ENCODE peak calls at places on chromosomes 4 and X, in eight cellular contexts. H, X, E, C, G, B, R and T are unnamed samples.

GRCh38 chr4:141131738-141132688 is 1.3 kb downstream of the RNF150 start:
- DNase-seq in H (peak; percentile 31), R (no peak), B (no peak), G (no peak), E (no peak), C (no peak), X (peak; percentile 44), T (peak; percentile 3)

GRCh38 chrX:111010151-111010550 is 85.8 kb upstream of the PAK3 start:
- DNase-seq in H (no peak), X (no peak), E (no peak), G (no peak), B (no peak), C (no peak), R (no peak), T (no peak)

GRCh38 chr4:114599231-114600065 is 841 bp downstream of the UGT8 start:
- DNase-seq in C (no peak), E (no peak), X (peak; percentile 12), B (peak; percentile 51), H (peak; percentile 49), R (peak; percentile 15), G (no peak), T (peak; percentile 6)

GRCh38 chrX:31178064-31178768 is 106.4 kb upstream of the FTHL17 start:
- DNase-seq in C (no peak), R (no peak), X (no peak), H (no peak), B (peak; percentile 28), E (no peak), G (no peak), T (no peak)

GRCh38 chrX:77892887-77893286 is 2.3 kb downstream of the MAGT1 start:
- DNase-seq in R (no peak), H (no peak), E (no peak), B (no peak), C (no peak), X (no peak), G (no peak), T (no peak)

GRCh38 chrX:152943826-152944225 is 46.0 kb downstream of the ZNF185 start:
- DNase-seq in C (no peak), G (no peak), R (no peak), B (no peak), X (no peak), E (no peak), H (no peak), T (no peak)

GRCh38 chr4:106323119-106323518 is 6.8 kb downstream of the AIMP1 start:
- DNase-seq in H (no peak), C (no peak), G (no peak), B (no peak), X (no peak), E (no peak), R (no peak), T (no peak)

GRCh38 chrX:7120578-7121219 is 26.8 kb upstream of the STS start:
- DNase-seq in C (peak; percentile 69), E (no peak), X (peak; percentile 20), B (no peak), R (no peak), G (peak; percentile 89), H (peak; percentile 23), T (peak; percentile 4)

GRCh38 chrX:39309721-39310152 is 508.5 kb downstream of the MID1IP1 start:
- DNase-seq in E (no peak), H (peak; percentile 31), R (no peak), X (peak; percentile 68), B (no peak), G (no peak), C (no peak), T (peak; percentile 9)

GRCh38 chr4:183635737-183636136 is 23.2 kb downstream of the RWDD4 start:
- DNase-seq in E (no peak), R (no peak), B (no peak), X (no peak), C (no peak), G (no peak), H (no peak), T (no peak)

GRCh38 chrX:130196453-130196852 is 24.7 kb downstream of the RAB33A start:
- DNase-seq in G (no peak), E (no peak), X (peak; percentile 5), C (no peak), R (no peak), B (no peak), H (no peak), T (no peak)

GRCh38 chrX:147741776-147742175 is 169.9 kb upstream of the FMR1 start:
- DNase-seq in R (no peak), E (no peak), G (no peak), X (no peak), H (no peak), B (no peak), C (no peak), T (no peak)

GRCh38 chrX:119118780-119119395 is 8.7 kb downstream of the KIAA1210 start:
- DNase-seq in E (peak; percentile 33), X (peak; percentile 24), H (peak; percentile 53), G (peak; percentile 74), B (peak; percentile 47), C (peak; percentile 17), R (peak; percentile 27), T (peak; percentile 8)

GRCh38 chr4:184898793-184899192 is 73.0 kb upstream of the ACSL1 start:
- DNase-seq in H (no peak), R (no peak), X (no peak), B (no peak), E (no peak), G (peak; percentile 15), C (no peak), T (peak; percentile 41)

GRCh38 chr4:184899261-184900134 is 73.7 kb upstream of the ACSL1 start:
- DNase-seq in G (peak; percentile 54), B (no peak), H (no peak), R (no peak), C (no peak), E (peak; percentile 66), X (peak; percentile 2), T (peak; percentile 73)

GRCh38 chr4:184896868-184897715 is 71.3 kb upstream of the ACSL1 start:
- DNase-seq in H (no peak), R (no peak), G (no peak), E (peak; percentile 47), B (no peak), C (peak; percentile 46), X (no peak), T (no peak)

GRCh38 chr4:184900184-184900583 is 74.4 kb upstream of the ACSL1 start:
- DNase-seq in E (peak; percentile 45), R (no peak), X (no peak), C (no peak), B (no peak), H (no peak), G (no peak), T (no peak)

GRCh38 chr4:184897807-184898388 is 72.1 kb upstream of the ACSL1 start:
- DNase-seq in H (no peak), E (no peak), B (no peak), G (no peak), C (no peak), R (no peak), X (no peak), T (no peak)
- H3K27ac ChIP-seq in H (no peak overlapping the region), E (no peak overlapping the region), B (no peak overlapping the region), G (no peak overlapping the region), C (no peak overlapping the region), R (no peak overlapping the region), X (no peak overlapping the region), T (no peak overlapping the region)

DNA sequence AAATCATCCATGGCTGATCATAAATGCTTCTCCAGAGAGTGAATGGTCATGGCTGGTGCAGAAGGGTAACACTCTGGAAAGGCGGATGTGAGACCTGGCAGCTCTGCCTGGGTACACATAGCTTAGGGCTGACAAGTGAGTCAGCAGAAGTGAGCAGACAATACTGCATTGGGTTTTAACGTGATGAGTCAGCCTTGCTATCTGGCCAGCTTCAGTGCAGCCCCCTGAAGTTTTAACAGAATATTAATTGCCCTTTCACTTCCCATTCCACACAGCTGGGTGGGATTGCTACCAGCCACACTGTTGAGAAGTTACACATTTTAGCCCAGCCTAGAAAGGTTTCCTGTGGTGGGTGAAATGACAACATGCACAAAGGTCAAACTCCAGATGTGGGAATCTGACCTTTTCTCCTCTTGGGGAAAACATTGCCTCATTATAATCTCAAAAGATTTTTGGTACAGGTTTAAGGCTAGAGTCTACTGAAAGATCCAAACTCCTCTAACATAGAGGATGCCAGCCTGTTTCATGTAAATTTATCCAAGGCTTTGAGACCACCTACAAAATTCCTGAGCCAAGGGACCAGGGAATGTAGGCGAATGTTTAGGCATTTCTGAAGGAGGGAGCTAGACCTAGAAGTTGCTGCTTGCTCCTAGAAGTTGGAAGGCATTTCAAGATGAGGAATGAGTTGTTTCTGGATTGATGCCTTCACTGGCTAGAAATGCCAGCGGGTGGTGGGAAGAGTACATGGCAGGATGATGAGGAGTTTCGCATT is 230.3 kb upstream of the PGRMC2 start:
- DNase-seq in E (peak; percentile 36), H (peak; percentile 69), B (no peak), R (peak; percentile 56), X (peak; percentile 99), C (peak; percentile 68), G (peak; percentile 87), T (peak; percentile 83)
- H2AFZ ChIP-seq in E (no peak overlapping the region), H (peak overlapping the region; percentile 5), B (no peak overlapping the region), R (peak overlapping the region; percentile 24), X (no peak overlapping the region), C (no peak overlapping the region), G (peak overlapping the region; percentile 29), T (peak overlapping the region; percentile 66)

GRCh38 chr4:87865960-87866598 is 33.3 kb downstream of the MEPE start:
- DNase-seq in C (peak; percentile 98), G (peak; percentile 13), H (peak; percentile 32), R (no peak), X (peak; percentile 72), E (no peak), B (no peak), T (no peak)
- H3K27ac ChIP-seq in C (peak overlapping the region; percentile 90), G (no peak overlapping the region), H (peak overlapping the region; percentile 82), R (no peak overlapping the region), X (no peak overlapping the region), E (peak overlapping the region; percentile 89), B (no peak overlapping the region), T (no peak overlapping the region)

GRCh38 chr4:116930329-116930728 is 155.0 kb downstream of the TRAM1L1 start:
- DNase-seq in G (no peak), R (no peak), C (no peak), X (no peak), E (no peak), B (no peak), H (no peak), T (no peak)

GRCh38 chr4:116923389-116923788 is 162.0 kb downstream of the TRAM1L1 start:
- DNase-seq in C (no peak), G (no peak), E (no peak), X (no peak), B (no peak), H (no peak), R (no peak), T (no peak)

GRCh38 chr4:116925900-116926457 is 159.4 kb downstream of the TRAM1L1 start:
- DNase-seq in X (peak; percentile 37), C (no peak), R (no peak), E (no peak), B (no peak), G (no peak), H (peak; percentile 56), T (no peak)

DNA sequence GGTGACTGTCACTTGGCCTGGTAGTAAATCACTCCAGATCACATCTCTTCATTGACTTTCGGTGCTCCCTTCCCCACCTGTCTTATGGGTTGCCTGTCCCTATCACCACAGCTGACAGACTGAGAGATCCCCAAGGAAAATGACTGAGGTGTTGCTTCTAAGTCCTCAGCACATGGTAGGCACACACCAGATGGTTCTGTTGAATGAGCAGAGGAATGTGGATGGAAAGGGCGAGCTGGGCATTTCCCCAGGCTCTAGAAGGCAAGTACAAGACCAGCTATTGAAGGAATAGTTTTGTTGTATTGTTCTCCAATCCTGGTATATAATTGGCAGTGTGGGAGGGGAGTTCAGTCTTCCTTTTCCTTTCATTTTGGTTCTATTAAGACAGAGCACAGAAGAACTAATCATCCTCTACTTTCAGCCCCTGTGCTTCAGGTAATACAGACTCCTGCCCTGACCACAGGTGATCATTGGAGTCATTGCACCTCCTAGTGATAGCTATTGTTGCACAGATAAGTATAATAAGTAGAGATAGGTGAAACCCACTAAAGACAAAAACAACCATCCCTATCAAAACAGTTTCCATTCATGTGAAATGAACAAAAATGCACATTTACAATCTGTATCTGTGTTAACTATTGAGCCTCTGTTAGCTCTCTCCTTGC is 158.6 kb downstream of the TRAM1L1 start:
- DNase-seq in G (no peak), H (peak; percentile 8), B (no peak), R (no peak), C (no peak), E (no peak), X (no peak), T (no peak)
- H2AFZ ChIP-seq in G (no peak overlapping the region), H (no peak overlapping the region), B (no peak overlapping the region), R (no peak overlapping the region), C (no peak overlapping the region), E (no peak overlapping the region), X (no peak overlapping the region), T (no peak overlapping the region)